ENCODE peak calls at places on chromosomes 4 and X, in ten cellular contexts. U, D, N, J, C, H, Y, Q, A and Z are unnamed samples.

GRCh38 chr4:100547541-100548208 is 29.9 kb upstream of the EMCN start:
- DNase-seq in U (no peak), D (no peak), N (no peak), J (no peak), C (no peak), H (no peak), Y (no peak), Q (no peak), A (no peak), Z (no peak)

GRCh38 chr4:17468638-17469221 is 43.2 kb downstream of the QDPR start:
- DNase-seq in U (peak), D (peak), N (no peak), J (no peak), C (no peak), H (no peak), Y (peak), Q (peak), A (no peak), Z (no peak)

GRCh38 chrX:82748901-82749505 is 759.1 kb upstream of the POU3F4 start:
- DNase-seq in U (no peak), D (no peak), N (no peak), J (no peak), C (no peak), H (no peak), Y (no peak), Q (no peak), A (no peak), Z (no peak)

GRCh38 chr4:41590591-41590990 is 52.6 kb downstream of the LIMCH1 start:
- DNase-seq in U (no peak), D (no peak), N (no peak), J (no peak), C (no peak), H (peak), Y (no peak), Q (no peak), A (no peak), Z (no peak)

GRCh38 chr4:71472946-71473345 is 134.1 kb downstream of the SLC4A4 start:
- DNase-seq in U (no peak), D (no peak), N (no peak), J (no peak), C (no peak), H (no peak), Y (no peak), Q (peak), A (no peak), Z (peak)

GRCh38 chr4:139593091-139593564 is 37.1 kb upstream of the SETD7 start:
- DNase-seq in U (no peak), D (peak), N (no peak), J (no peak), C (no peak), H (no peak), Y (no peak), Q (no peak), A (no peak), Z (peak)

GRCh38 chrX:82945332-82945731 is 562.8 kb upstream of the POU3F4 start:
- DNase-seq in U (no peak), D (no peak), N (no peak), J (no peak), C (no peak), H (no peak), Y (no peak), Q (no peak), A (no peak), Z (no peak)

GRCh38 chr4:2836391-2836859 is 7.2 kb upstream of the ADD1 start:
- DNase-seq in U (no peak), D (no peak), N (no peak), J (no peak), C (no peak), H (no peak), Y (peak), Q (no peak), A (peak), Z (no peak)

GRCh38 chr4:11774346-11774745 is 345.7 kb upstream of the HS3ST1 start:
- DNase-seq in U (no peak), D (no peak), N (no peak), J (no peak), C (no peak), H (no peak), Y (no peak), Q (no peak), A (no peak), Z (no peak)

GRCh38 chr4:10123227-10124101 is 6.9 kb upstream of the WDR1 start:
- DNase-seq in U (peak), D (no peak), N (no peak), J (no peak), C (no peak), H (no peak), Y (peak), Q (no peak), A (no peak), Z (no peak)

GRCh38 chr4:142402925-142403324 is 443.2 kb downstream of the INPP4B start:
- DNase-seq in U (no peak), D (no peak), N (no peak), J (no peak), C (no peak), H (peak), Y (no peak), Q (no peak), A (no peak), Z (no peak)

GRCh38 chr4:159105063-159105414 is 2.2 kb downstream of the RAPGEF2 start:
- DNase-seq in U (peak), D (no peak), N (no peak), J (no peak), C (no peak), H (no peak), Y (no peak), Q (peak), A (no peak), Z (no peak)

GRCh38 chr4:148238086-148238485 is 204.1 kb downstream of the NR3C2 start:
- DNase-seq in U (no peak), D (no peak), N (no peak), J (no peak), C (no peak), H (no peak), Y (no peak), Q (no peak), A (no peak), Z (no peak)

GRCh38 chrX:14865201-14865600 is 7.7 kb downstream of the FANCB start:
- DNase-seq in U (no peak), D (no peak), N (no peak), J (no peak), C (no peak), H (no peak), Y (no peak), Q (no peak), A (no peak), Z (no peak)

GRCh38 chr4:149549911-149550310 is 265.7 kb downstream of the IQCM start:
- DNase-seq in U (peak), D (peak), N (no peak), J (no peak), C (no peak), H (no peak), Y (no peak), Q (no peak), A (no peak), Z (no peak)

GRCh38 chrX:46072372-46072771 is 472.8 kb downstream of the ZNF674 start:
- DNase-seq in U (no peak), D (no peak), N (no peak), J (no peak), C (no peak), H (no peak), Y (no peak), Q (no peak), A (no peak), Z (no peak)
- H3K4me3 ChIP-seq in U (no peak), D (no peak), N (no peak), J (no peak), C (no peak), H (no peak), Y (no peak), Q (no peak), A (no peak), Z (no peak)

GRCh38 chrX:113545040-113545439 is 704.4 kb upstream of the AMOT start:
- DNase-seq in U (no peak), D (no peak), N (no peak), J (no peak), C (no peak), H (no peak), Y (no peak), Q (no peak), A (no peak), Z (no peak)
- H3K4me3 ChIP-seq in U (no peak), D (no peak), N (no peak), J (no peak), C (no peak), H (no peak), Y (no peak), Q (no peak), A (no peak), Z (no peak)

DNA sequence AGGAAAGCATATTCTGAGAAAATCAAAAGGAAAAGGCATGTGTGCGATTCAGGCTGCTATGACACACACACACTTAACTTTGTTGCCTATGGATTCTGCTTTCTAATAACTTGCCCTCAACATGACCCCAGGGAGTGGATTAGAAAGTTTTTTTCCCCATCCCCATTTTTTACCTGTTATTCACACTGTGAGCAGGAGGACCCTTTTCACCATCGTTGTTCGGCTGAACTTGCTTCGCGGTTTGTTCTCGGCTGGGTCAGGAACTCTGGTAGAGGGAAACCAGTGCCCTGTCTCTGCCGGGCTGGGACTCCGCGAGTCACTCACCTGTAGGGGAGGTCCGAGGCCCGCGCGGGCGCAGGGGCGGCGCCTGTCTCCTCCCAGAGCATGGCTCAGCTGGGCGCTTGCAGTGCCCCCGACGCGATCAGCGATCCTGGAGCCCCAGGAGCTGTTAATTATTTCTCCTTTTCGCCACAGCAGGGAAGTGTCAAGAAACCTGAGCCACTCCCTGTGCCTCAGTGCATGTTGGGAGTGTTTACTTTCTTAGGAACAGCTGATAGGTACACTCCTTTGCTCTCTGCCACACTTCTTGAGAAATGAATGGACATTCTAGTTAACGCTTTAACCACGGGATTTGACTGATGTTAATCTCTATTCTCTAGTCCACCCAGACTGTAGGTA is at the start of gene RASSF6:
- DNase-seq in U (peak), D (peak), N (no peak), J (peak), C (peak), H (peak), Y (no peak), Q (no peak), A (peak), Z (no peak)
- H3K4me3 ChIP-seq in U (peak), D (peak), N (peak), J (peak), C (peak), H (peak), Y (no peak), Q (peak), A (peak), Z (peak)

DNA sequence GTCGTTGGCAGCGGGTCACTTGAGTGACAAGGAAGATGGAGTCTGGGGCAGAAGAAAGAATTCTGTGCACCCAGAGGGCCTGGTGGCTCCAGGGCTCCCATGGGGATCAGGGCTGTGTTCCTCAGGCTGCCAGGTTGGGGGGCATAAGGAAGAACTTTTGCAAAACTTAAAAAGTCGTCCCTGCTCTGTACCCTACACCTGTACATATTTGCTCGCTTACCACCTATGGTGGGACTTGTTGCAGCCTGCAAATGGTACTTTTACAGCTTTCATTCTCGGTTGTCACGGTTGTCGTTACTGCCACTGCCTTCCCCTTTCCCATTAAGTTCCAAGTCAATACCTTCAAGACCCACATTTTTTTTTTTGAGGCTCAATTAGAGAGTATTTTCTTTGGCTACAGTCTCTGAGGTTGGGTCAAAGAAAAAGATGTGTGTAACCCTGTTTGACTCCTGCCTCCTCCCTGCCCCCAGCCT is 9.1 kb downstream of the ARX start:
- DNase-seq in U (no peak), D (no peak), N (no peak), J (no peak), C (no peak), H (no peak), Y (no peak), Q (no peak), A (no peak), Z (no peak)
- H3K4me3 ChIP-seq in U (no peak), D (no peak), N (no peak), J (no peak), C (no peak), H (no peak), Y (no peak), Q (no peak), A (no peak), Z (no peak)

DNA sequence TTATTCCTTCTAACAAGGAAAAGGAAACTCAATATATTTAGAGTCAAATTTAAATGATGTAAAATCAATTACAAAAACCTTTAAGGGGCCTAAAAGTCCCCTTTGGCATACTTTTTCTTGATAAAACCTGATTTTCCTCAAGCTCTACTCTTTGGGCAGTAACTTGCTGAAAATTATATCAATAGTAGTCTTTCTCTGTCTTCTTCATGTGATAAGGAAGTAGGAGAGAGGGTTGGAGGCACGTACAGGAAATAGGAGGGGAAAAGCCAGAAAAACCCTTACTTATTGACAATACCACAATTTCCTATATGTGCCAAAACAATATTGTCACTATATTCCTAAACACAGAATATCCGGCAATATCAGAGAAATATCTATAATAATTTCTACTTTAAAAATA is 9.6 kb downstream of the RHOH start:
- DNase-seq in U (no peak), D (no peak), N (no peak), J (no peak), C (no peak), H (no peak), Y (no peak), Q (no peak), A (no peak), Z (no peak)
- H3K4me3 ChIP-seq in U (no peak), D (no peak), N (peak), J (peak), C (peak), H (no peak), Y (no peak), Q (no peak), A (no peak), Z (no peak)

GRCh38 chr4:89838005-89838404 is 1.0 kb upstream of the SNCA start:
- DNase-seq in U (peak), D (peak), N (no peak), J (no peak), C (no peak), H (no peak), Y (no peak), Q (no peak), A (no peak), Z (no peak)
- H3K4me3 ChIP-seq in U (peak), D (peak), N (peak), J (no peak), C (peak), H (peak), Y (peak), Q (peak), A (peak), Z (no peak)